ENCODE peak calls at places on chromosomes 5 and 9, in six cellular contexts. K is NCI-H2029 treated with DMSO at 0.1 percent for 48 hours, Y is NCI-H187 treated with DMSO at 0.1 percent for 48 hours, B is T-helper 9 cell, I is NCI-H460, L is ureter. V is an unnamed sample.
A peak's percentile ranks its signal among the peaks of the same experiment; 100 is the strongest.

GRCh38 chr9:81308404-81308803 is 380.9 kb downstream of the TLE1 start:
- DNase-seq in B (no peak), Y (no peak), K (no peak), I (no peak), L (no peak), V (no peak)

GRCh38 chr5:759781-760362 is 24.7 kb downstream of the ZDHHC11B start:
- DNase-seq in B (no peak), L (no peak), Y (no peak), I (no peak), K (no peak), V (peak; percentile 3)

GRCh38 chr5:170623576-170624181 is 119.9 kb downstream of the KCNIP1 start:
- DNase-seq in B (no peak), L (no peak), K (peak; percentile 42), Y (no peak), I (peak; percentile 32), V (peak; percentile 81)

GRCh38 chr9:136442330-136442729 is 2.7 kb upstream of the INPP5E start:
- DNase-seq in K (no peak), I (no peak), L (no peak), Y (no peak), B (no peak), V (no peak)

GRCh38 chr5:117812866-117813265 is 1175.5 kb downstream of the DTWD2 start:
- DNase-seq in B (no peak), L (no peak), Y (no peak), I (no peak), K (no peak), V (no peak)

GRCh38 chr9:36191290-36191645 is 547 bp downstream of the CLTA start:
- DNase-seq in B (peak; percentile 37), I (no peak), L (peak; percentile 47), Y (no peak), K (no peak), V (no peak)

GRCh38 chr5:10724799-10725507 is 36.1 kb downstream of the DAP start:
- DNase-seq in L (peak; percentile 55), Y (no peak), B (no peak), K (peak; percentile 77), I (peak; percentile 69), V (peak; percentile 66)

GRCh38 chr9:124202447-124202971 is 55.2 kb upstream of the NEK6 start:
- DNase-seq in L (no peak), B (peak; percentile 8), Y (no peak), I (no peak), K (no peak), V (no peak)

GRCh38 chr5:54224083-54224836 is 86.1 kb downstream of the ARL15 start:
- DNase-seq in Y (no peak), L (no peak), I (no peak), B (no peak), K (no peak), V (peak; percentile 33)

GRCh38 chr5:57307516-57307915 is 133.7 kb downstream of the GPBP1 start:
- DNase-seq in L (no peak), B (no peak), I (no peak), K (no peak), Y (no peak), V (no peak)

GRCh38 chr9:124133752-124134151 is 122.2 kb downstream of the LHX2 start:
- DNase-seq in K (no peak), Y (no peak), B (no peak), L (no peak), I (peak; percentile 37), V (peak; percentile 74)

GRCh38 chr5:84242286-84242685 is 142.4 kb downstream of the EDIL3 start:
- DNase-seq in L (no peak), I (no peak), Y (no peak), K (no peak), B (no peak), V (peak; percentile 79)

GRCh38 chr5:21152611-21153010 is 1164.6 kb upstream of the CDH18 start:
- DNase-seq in I (peak; percentile 76), Y (no peak), L (no peak), K (no peak), B (no peak), V (no peak)

GRCh38 chr9:125146247-125146646 is 2.9 kb upstream of the SCAI start:
- DNase-seq in L (no peak), K (no peak), B (no peak), I (no peak), Y (no peak), V (no peak)

GRCh38 chr5:131109540-131110255 is 55.4 kb downstream of the HINT1 start:
- DNase-seq in K (peak; percentile 32), I (peak; percentile 56), L (no peak), Y (no peak), B (no peak), V (peak; percentile 71)

GRCh38 chr5:116237917-116238502 is 153.2 kb downstream of the COMMD10 start:
- DNase-seq in B (no peak), Y (no peak), K (no peak), I (no peak), L (no peak), V (peak; percentile 3)

GRCh38 chr5:55052383-55052931 is 28.4 kb downstream of the GZMK start:
- DNase-seq in L (no peak), I (no peak), Y (no peak), K (no peak), B (no peak), V (no peak)

V was measured in GM03348.